ENCODE peak calls at places on chromosomes 4 and X, in five cellular contexts. One of them, this sample, is unnamed.

GRCh38 chr4:106010761-106011160 is 115.5 kb downstream of the NPNT start:
- DNase-seq in GM12878: no peak
- DNase-seq in HEK293T: no peak
- DNase-seq in HepG2: no peak
- DNase-seq in H1: no peak
- DNase-seq in this sample: no peak

GRCh38 chr4:168557658-168558057 is 60.8 kb downstream of the PALLD start:
- DNase-seq in HEK293T: no peak
- DNase-seq in H1: no peak
- DNase-seq in HepG2: no peak
- DNase-seq in GM12878: no peak
- DNase-seq in this sample: no peak

GRCh38 chr4:99104153-99104552 is 15.6 kb upstream of the ADH5 start:
- DNase-seq in H1: no peak
- DNase-seq in HEK293T: no peak
- DNase-seq in GM12878: no peak
- DNase-seq in HepG2: no peak
- DNase-seq in this sample: no peak

GRCh38 chr4:55346851-55347255 is 811 bp downstream of the SRD5A3 start:
- DNase-seq in HepG2: no peak
- DNase-seq in GM12878: peak; percentile 5
- DNase-seq in H1: no peak
- DNase-seq in HEK293T: no peak
- DNase-seq in this sample: no peak

GRCh38 chrX:26952213-26952612 is 510.9 kb downstream of the PPP4R3C start:
- DNase-seq in HepG2: no peak
- DNase-seq in HEK293T: no peak
- DNase-seq in H1: no peak
- DNase-seq in GM12878: no peak
- DNase-seq in this sample: no peak

GRCh38 chr4:3644849-3645627 is 112.8 kb upstream of the LRPAP1 start:
- DNase-seq in GM12878: no peak
- DNase-seq in H1: no peak
- DNase-seq in HepG2: no peak
- DNase-seq in HEK293T: no peak
- DNase-seq in this sample: no peak

GRCh38 chr4:74364649-74365491 is at the start of gene EREG:
- DNase-seq in HEK293T: peak; percentile 10
- DNase-seq in HepG2: no peak
- DNase-seq in H1: peak; percentile 50
- DNase-seq in GM12878: no peak
- DNase-seq in this sample: no peak

GRCh38 chr4:7398788-7399432 is 35.8 kb downstream of the PSAPL1 start:
- DNase-seq in HEK293T: no peak
- DNase-seq in H1: no peak
- DNase-seq in HepG2: no peak
- DNase-seq in GM12878: no peak
- DNase-seq in this sample: no peak

GRCh38 chr4:26330186-26330787 is 9.5 kb downstream of the RBPJ start:
- DNase-seq in HepG2: peak; percentile 64
- DNase-seq in H1: no peak
- DNase-seq in GM12878: no peak
- DNase-seq in HEK293T: peak; percentile 19
- DNase-seq in this sample: no peak

GRCh38 chr4:95358320-95358889 is 190.4 kb downstream of the UNC5C start:
- DNase-seq in HepG2: no peak
- DNase-seq in HEK293T: no peak
- DNase-seq in GM12878: no peak
- DNase-seq in H1: no peak
- DNase-seq in this sample: no peak

GRCh38 chr4:42371306-42372063 is 25.8 kb upstream of the SHISA3 start:
- DNase-seq in H1: no peak
- DNase-seq in HEK293T: peak; percentile 21
- DNase-seq in GM12878: no peak
- DNase-seq in HepG2: peak; percentile 19
- DNase-seq in this sample: peak; percentile 18

GRCh38 chr4:121485190-121485804 is 104.5 kb upstream of the QRFPR start:
- DNase-seq in HepG2: no peak
- DNase-seq in HEK293T: no peak
- DNase-seq in GM12878: no peak
- DNase-seq in H1: no peak
- DNase-seq in this sample: no peak

GRCh38 chr4:133147365-133147821 is 1.7 kb upstream of the PCDH10 start:
- DNase-seq in H1: no peak
- DNase-seq in HEK293T: no peak
- DNase-seq in GM12878: no peak
- DNase-seq in HepG2: no peak
- DNase-seq in this sample: no peak

GRCh38 chr4:155759372-155760252 is 791 bp downstream of the GUCY1B1 start:
- DNase-seq in HEK293T: peak; percentile 64
- DNase-seq in H1: no peak
- DNase-seq in GM12878: no peak
- DNase-seq in HepG2: no peak
- DNase-seq in this sample: no peak

GRCh38 chrX:22135994-22136684 is 104.0 kb downstream of the PHEX start:
- DNase-seq in HepG2: peak; percentile 11
- DNase-seq in HEK293T: peak; percentile 41
- DNase-seq in GM12878: no peak
- DNase-seq in H1: no peak
- DNase-seq in this sample: peak; percentile 36

GRCh38 chrX:99750721-99751120 is 659.4 kb downstream of the PCDH19 start:
- DNase-seq in H1: peak; percentile 0
- DNase-seq in HepG2: no peak
- DNase-seq in HEK293T: no peak
- DNase-seq in GM12878: no peak
- DNase-seq in this sample: peak; percentile 66

DNA sequence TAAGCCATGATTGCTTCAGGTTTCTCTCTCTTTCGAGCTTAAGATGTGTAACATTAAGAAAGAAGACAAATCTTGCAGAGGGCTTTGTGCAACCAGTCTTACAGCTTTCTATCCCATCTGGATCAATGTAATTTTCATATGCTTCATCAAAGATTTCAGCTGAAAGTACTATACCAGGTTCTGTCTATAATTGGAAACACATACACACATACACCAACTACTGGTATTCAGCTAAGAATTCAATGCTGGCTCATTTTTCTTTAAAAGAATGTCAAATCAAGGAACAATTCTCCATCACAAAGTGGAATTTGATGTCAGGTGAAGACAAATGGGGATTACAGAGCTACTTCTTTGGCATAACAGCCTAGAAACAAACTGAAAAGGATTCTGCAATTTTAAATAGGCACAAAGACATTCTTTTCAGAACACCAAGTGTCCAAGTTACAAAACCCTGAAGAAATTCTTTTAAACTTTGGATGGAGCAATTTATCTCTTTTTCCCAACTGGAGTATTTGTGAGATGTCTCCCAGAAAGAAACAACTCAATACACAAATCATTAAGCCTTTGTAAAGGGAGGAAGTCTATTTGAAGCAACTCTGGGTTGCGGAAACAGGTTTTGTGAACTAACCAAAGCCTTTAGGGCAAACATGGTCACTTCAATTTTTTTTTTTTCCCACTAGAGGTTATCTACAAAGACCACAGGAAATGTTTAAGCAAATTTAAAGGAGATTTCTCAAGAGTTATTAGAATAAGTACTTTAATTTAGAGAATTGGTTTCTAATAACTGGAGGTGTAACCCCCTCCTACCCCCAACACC is 1.8 kb upstream of the FAM9C start:
- DNase-seq in H1: no peak
- DNase-seq in GM12878: no peak
- DNase-seq in HEK293T: no peak
- DNase-seq in HepG2: no peak
- DNase-seq in this sample: no peak
- TF ChIP-seq SUZ12 in H1: no peak
- TF ChIP-seq SUZ12 in GM12878: no peak
- TF ChIP-seq SUZ12 in HEK293T: no peak
- TF ChIP-seq SUZ12 in HepG2: no peak
- TF ChIP-seq SUZ12 in this sample: no peak

GRCh38 chr4:9923195-9923812 is 98.0 kb downstream of the SLC2A9 start:
- DNase-seq in HepG2: no peak
- DNase-seq in GM12878: no peak
- DNase-seq in HEK293T: no peak
- DNase-seq in H1: no peak
- DNase-seq in this sample: no peak

GRCh38 chr4:9927317-9928007 is 93.8 kb downstream of the SLC2A9 start:
- DNase-seq in HEK293T: no peak
- DNase-seq in HepG2: no peak
- DNase-seq in GM12878: no peak
- DNase-seq in H1: no peak
- DNase-seq in this sample: no peak

GRCh38 chr4:9926591-9926990 is 94.7 kb downstream of the SLC2A9 start:
- DNase-seq in HEK293T: no peak
- DNase-seq in HepG2: no peak
- DNase-seq in H1: no peak
- DNase-seq in GM12878: no peak
- DNase-seq in this sample: no peak

GRCh38 chr4:9924750-9925149 is 96.5 kb downstream of the SLC2A9 start:
- DNase-seq in GM12878: no peak
- DNase-seq in HepG2: no peak
- DNase-seq in HEK293T: no peak
- DNase-seq in H1: no peak
- DNase-seq in this sample: no peak

DNA sequence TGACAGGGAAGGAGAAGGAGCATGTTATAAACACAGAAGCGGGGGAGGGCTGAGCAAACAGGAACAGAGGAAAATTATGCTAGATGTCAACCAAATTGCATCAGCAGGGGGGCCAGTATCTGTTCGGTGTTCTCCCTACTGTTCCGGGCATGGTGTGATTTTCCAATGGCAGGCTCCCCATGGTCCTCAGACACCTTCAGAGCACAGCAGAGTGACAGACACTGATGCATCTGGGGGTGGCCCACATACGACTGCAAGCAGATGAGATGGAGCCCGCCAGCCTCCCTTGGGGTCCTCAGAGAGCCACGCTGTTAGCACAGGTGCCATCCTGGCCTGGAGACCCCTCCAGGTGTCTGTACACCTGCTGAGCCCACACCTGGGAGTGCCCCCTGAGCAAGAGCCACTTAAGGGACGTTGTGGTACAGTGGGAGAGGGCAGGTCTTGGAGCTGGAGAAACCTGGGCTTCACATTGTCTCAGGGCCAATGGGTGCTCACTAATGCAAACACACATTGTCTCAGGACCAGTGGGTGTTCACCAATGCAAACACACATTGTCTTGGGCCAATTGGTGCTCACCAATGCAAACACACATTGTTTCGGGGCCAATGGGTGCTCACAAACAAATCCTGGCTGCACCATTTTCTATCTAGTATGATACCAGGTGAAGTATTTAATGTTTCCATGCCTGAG is 95.4 kb downstream of the SLC2A9 start:
- DNase-seq in HEK293T: no peak
- DNase-seq in HepG2: no peak
- DNase-seq in GM12878: no peak
- DNase-seq in H1: no peak
- DNase-seq in this sample: no peak
- TF ChIP-seq SUZ12 in HEK293T: no peak
- TF ChIP-seq SUZ12 in HepG2: no peak
- TF ChIP-seq SUZ12 in GM12878: no peak
- TF ChIP-seq SUZ12 in H1: no peak
- TF ChIP-seq SUZ12 in this sample: no peak

DNA sequence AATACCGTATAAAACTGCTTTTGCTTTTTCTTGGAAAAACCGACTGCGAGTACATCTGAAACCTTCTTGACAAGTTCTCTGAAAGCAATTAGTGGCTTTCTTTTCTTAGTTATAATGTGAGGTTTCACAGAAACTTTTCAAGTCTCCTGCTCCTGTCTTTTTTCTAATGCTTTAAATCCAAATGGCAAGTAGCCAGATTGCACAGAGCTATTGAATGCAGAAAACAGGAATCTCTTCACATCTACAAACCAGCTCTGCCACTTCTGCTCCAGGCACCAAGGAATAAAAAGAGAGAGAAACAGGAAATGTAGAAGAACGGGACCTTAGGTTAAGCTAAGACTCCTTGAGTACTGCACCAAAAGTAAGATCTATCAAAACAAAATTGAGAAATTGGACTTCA is 267.3 kb upstream of the TET2 start:
- DNase-seq in GM12878: no peak
- DNase-seq in HEK293T: no peak
- DNase-seq in HepG2: no peak
- DNase-seq in H1: no peak
- DNase-seq in this sample: no peak
- TF ChIP-seq SUZ12 in GM12878: no peak
- TF ChIP-seq SUZ12 in HEK293T: no peak
- TF ChIP-seq SUZ12 in HepG2: no peak
- TF ChIP-seq SUZ12 in H1: no peak
- TF ChIP-seq SUZ12 in this sample: no peak

DNA sequence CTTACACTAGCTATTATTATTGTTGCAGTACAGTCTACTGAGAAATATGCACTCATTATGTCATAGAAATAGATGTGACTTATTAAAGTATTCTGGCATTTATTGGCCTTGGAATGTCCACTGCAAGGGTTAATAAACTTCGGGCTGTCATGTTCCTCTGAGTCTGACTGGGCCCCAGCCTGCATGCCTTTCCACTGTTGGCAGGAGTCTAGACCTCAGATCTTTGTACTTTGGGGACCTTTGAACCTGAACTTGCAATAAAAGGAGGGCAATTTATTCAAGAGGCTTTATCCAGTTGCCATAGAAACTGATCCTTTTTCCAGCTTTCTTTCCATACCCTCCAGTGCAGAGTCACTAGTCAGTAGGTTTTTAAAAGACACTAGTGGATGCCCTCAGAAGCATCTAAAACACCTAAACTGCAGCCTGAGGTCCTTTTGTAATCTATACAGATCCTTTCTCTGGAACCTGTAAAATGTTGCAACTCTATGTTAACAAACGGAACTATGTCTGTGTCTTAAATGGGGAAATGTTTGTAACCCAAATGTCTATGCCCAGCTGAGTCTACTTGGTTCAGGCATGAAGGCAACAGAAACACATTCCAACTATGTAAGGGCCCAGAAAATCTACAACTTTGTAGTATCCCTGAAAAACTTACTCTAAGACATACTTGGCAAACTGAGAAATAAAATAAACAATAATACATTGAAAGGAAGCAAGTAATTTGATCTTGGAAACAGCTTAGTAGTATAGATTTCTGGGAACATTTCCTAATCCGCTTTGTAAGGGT is 41.6 kb downstream of the SOWAHB start:
- DNase-seq in GM12878: no peak
- DNase-seq in H1: no peak
- DNase-seq in HEK293T: peak; percentile 31
- DNase-seq in HepG2: peak; percentile 89
- DNase-seq in this sample: no peak
- TF ChIP-seq SUZ12 in GM12878: no peak
- TF ChIP-seq SUZ12 in H1: no peak
- TF ChIP-seq SUZ12 in HEK293T: no peak
- TF ChIP-seq SUZ12 in HepG2: no peak
- TF ChIP-seq SUZ12 in this sample: no peak